ENCODE peak calls at places on chromosomes 3 and 15, in five cellular contexts. O is Kasumi-1; W is iPS-NIHi11; G is stimulated activated CD4-positive, alpha-beta T cell treated with anti-CD3 and anti-CD28 coated beads, Interleukin-4, amount 100 ng/mL, for 1 hour; V is OCI-LY7. J is an unnamed sample.
A peak's percentile ranks its signal among the peaks of the same experiment; 100 is the strongest.

GRCh38 chr3:23807161-23808015 is 1.6 kb downstream of the UBE2E1 start:
- DNase-seq in O (peak; percentile 50), W (no peak), G (peak; percentile 6), V (peak; percentile 26), J (peak; percentile 63)

GRCh38 chr15:99844150-99844549 is 110.9 kb upstream of the LYSMD4 start:
- DNase-seq in O (no peak), W (no peak), G (no peak), V (no peak), J (no peak)

GRCh38 chr3:183635431-183636220 is at the start of gene KLHL24:
- DNase-seq in O (peak; percentile 94), W (peak; percentile 93), G (peak; percentile 87), V (peak; percentile 94), J (peak; percentile 98)

GRCh38 chr3:182618981-182619591 is 174.2 kb upstream of the ATP11B start:
- DNase-seq in O (no peak), W (no peak), G (no peak), V (no peak), J (no peak)

GRCh38 chr3:103904991-103905390 is 1461.7 kb upstream of the ALCAM start:
- DNase-seq in O (no peak), W (no peak), G (no peak), V (no peak), J (no peak)

GRCh38 chr15:33298631-33299030 is 12.1 kb upstream of the RYR3 start:
- DNase-seq in O (no peak), W (no peak), G (no peak), V (no peak), J (no peak)

GRCh38 chr3:193243571-193243970 is 2.5 kb downstream of the PLAAT1 start:
- DNase-seq in O (no peak), W (no peak), G (no peak), V (no peak), J (no peak)

GRCh38 chr15:62901916-62902554 is 140.5 kb upstream of the TPM1 start:
- DNase-seq in O (no peak), W (no peak), G (no peak), V (no peak), J (peak; percentile 66)

GRCh38 chr3:189710620-189711388 is 79.6 kb downstream of the TP63 start:
- DNase-seq in O (no peak), W (peak; percentile 70), G (no peak), V (no peak), J (no peak)

GRCh38 chr3:189683576-189684255 is 52.5 kb downstream of the TP63 start:
- DNase-seq in O (no peak), W (no peak), G (no peak), V (no peak), J (no peak)

GRCh38 chr15:40265875-40266274 is 17.0 kb downstream of the ANKRD63 start:
- DNase-seq in O (no peak), W (no peak), G (no peak), V (no peak), J (no peak)

J was measured in retina.